ENCODE peak calls at places on chromosomes 13 and 19, in four cellular contexts. P, X, H and I are unnamed samples.
A peak's percentile ranks its signal among the peaks of the same experiment; 100 is the strongest.

GRCh38 chr13:34361528-34361927 is 543.6 kb downstream of the RFC3 start:
- DNase-seq in P (no peak), X (no peak), H (peak; percentile 41), I (no peak)

GRCh38 chr13:60790620-60791019 is 393.6 kb downstream of the TDRD3 start:
- DNase-seq in P (no peak), X (peak; percentile 68), H (no peak), I (no peak)

GRCh38 chr19:54209058-54209747 is 8.5 kb downstream of the RPS9 start:
- DNase-seq in P (no peak), X (no peak), H (no peak), I (no peak)

GRCh38 chr19:41555752-41556151 is 20.2 kb upstream of the CEACAM21 start:
- DNase-seq in P (no peak), X (no peak), H (no peak), I (no peak)

GRCh38 chr19:51460164-51460992 is 2.1 kb upstream of the SIGLEC8 start:
- DNase-seq in P (no peak), X (peak; percentile 32), H (no peak), I (no peak)

GRCh38 chr13:114140131-114140908 is 7.9 kb upstream of the RASA3 start:
- DNase-seq in P (no peak), X (peak; percentile 39), H (no peak), I (no peak)

GRCh38 chr13:33637978-33638743 is 179.8 kb upstream of the RFC3 start:
- DNase-seq in P (no peak), X (no peak), H (no peak), I (no peak)

GRCh38 chr19:49400034-49400433 is 12.0 kb downstream of the KASH5 start:
- DNase-seq in P (no peak), X (no peak), H (no peak), I (no peak)

GRCh38 chr13:41601718-41602445 is 144.5 kb downstream of the RGCC start:
- DNase-seq in P (no peak), X (no peak), H (peak; percentile 86), I (no peak)

GRCh38 chr19:58033741-58034475 is at the start of gene ZSCAN1:
- DNase-seq in P (peak; percentile 19), X (peak; percentile 89), H (no peak), I (peak; percentile 83)

GRCh38 chr13:51781246-51782022 is 22.5 kb downstream of the DHRS12 start:
- DNase-seq in P (no peak), X (no peak), H (no peak), I (no peak)

GRCh38 chr13:76825415-76825814 is 60.8 kb downstream of the KCTD12 start:
- DNase-seq in P (no peak), X (no peak), H (no peak), I (no peak)

GRCh38 chr13:86846501-86846900 is 824.7 kb upstream of the SLITRK5 start:
- DNase-seq in P (no peak), X (no peak), H (no peak), I (no peak)

GRCh38 chr13:24218977-24219376 is 58.5 kb downstream of the SPATA13 start:
- DNase-seq in P (no peak), X (no peak), H (no peak), I (no peak)

GRCh38 chr13:99150575-99151370 is 49.9 kb upstream of the UBAC2 start:
- DNase-seq in P (no peak), X (no peak), H (peak; percentile 22), I (no peak)

GRCh38 chr19:17867087-17867486 is 4.7 kb upstream of the SLC5A5 start:
- DNase-seq in P (no peak), X (no peak), H (no peak), I (no peak)

GRCh38 chr19:14433454-14434156 is 499 bp downstream of the PKN1 start:
- DNase-seq in P (no peak), X (no peak), H (no peak), I (no peak)

GRCh38 chr13:47588676-47589075 is 412.4 kb downstream of the SUCLA2 start:
- DNase-seq in P (no peak), X (no peak), H (no peak), I (no peak)
- TF ChIP-seq CTCF in P (no peak), X (no peak), H (peak; percentile 10), I (no peak)

DNA sequence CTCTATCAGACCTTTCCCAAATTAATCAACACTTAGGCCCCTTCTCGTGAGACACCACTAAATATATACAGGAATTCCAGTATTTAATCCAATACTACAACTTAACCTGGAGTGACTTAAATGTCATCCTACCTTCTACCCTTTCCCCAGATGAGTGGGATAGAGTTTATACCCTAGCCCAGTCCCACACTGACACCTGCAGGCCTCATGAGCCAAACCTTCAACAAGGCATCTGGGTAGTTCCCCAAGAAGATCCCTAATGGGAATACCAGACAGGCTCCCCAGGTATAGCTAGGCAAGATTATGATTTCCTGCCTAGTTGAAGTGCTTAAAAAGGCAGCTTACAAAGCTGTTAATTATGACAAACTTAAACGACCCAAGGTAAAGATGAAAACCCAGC is 15.9 kb downstream of the ZNF83 start:
- DNase-seq in P (no peak), X (no peak), H (no peak), I (no peak)
- TF ChIP-seq CTCF in P (no peak), X (no peak), H (no peak), I (peak; percentile 41)

GRCh38 chr19:47414469-47414868 is 4.9 kb downstream of the MEIS3 start:
- DNase-seq in P (no peak), X (no peak), H (no peak), I (no peak)
- TF ChIP-seq CTCF in P (no peak), X (no peak), H (no peak), I (no peak)

GRCh38 chr13:94419304-94419943 is 60.1 kb downstream of the DCT start:
- DNase-seq in P (no peak), X (no peak), H (no peak), I (no peak)

GRCh38 chr13:94415484-94415883 is 64.0 kb downstream of the DCT start:
- DNase-seq in P (no peak), X (no peak), H (no peak), I (no peak)

GRCh38 chr13:94414141-94414540 is 65.3 kb downstream of the DCT start:
- DNase-seq in P (no peak), X (no peak), H (no peak), I (no peak)

GRCh38 chr13:94417294-94417693 is 62.2 kb downstream of the DCT start:
- DNase-seq in P (no peak), X (no peak), H (no peak), I (no peak)

GRCh38 chr13:94416454-94417080 is 62.9 kb downstream of the DCT start:
- DNase-seq in P (no peak), X (no peak), H (no peak), I (peak; percentile 35)
- TF ChIP-seq CTCF in P (no peak), X (no peak), H (peak; percentile 63), I (peak; percentile 81)

GRCh38 chr19:40084948-40085347 is 5.8 kb downstream of the ZNF780A start:
- DNase-seq in P (no peak), X (no peak), H (no peak), I (no peak)
- TF ChIP-seq CTCF in P (no peak), X (no peak), H (no peak), I (no peak)

DNA sequence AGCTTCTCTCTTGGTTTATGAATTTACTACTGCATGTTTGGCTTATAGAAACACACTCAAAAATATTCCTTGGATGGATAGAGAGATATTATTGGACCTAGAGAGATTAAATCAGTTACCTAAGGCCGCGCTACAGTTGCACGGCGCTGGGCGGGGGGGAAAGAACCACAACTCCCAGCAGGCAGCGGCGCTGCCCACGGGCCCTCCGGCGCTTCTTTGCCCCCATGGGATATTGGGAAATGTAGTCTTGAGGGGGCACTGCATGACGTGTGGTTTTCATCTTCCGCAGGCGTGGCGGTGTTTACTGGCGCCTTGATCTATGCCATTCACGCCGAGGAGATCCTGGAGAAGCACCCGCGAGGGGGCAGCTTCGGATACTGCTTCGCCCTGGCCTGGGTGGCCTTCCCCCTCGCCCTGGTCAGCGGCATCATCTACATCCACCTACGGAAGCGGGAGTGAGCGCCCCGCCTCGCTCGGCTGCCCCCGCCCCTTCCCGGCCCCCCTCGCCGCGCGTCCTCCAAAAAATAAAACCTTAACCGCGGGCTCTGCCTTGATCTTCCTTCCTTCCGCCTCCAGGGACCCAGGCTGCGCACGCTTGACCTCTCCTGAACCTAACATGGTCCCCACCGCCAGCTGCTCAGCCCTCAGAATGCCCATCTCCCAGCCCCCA is 4.8 kb downstream of the EMP3 start:
- DNase-seq in P (peak; percentile 28), X (peak; percentile 89), H (no peak), I (peak; percentile 55)
- TF ChIP-seq CTCF in P (no peak), X (no peak), H (no peak), I (peak; percentile 25)

DNA sequence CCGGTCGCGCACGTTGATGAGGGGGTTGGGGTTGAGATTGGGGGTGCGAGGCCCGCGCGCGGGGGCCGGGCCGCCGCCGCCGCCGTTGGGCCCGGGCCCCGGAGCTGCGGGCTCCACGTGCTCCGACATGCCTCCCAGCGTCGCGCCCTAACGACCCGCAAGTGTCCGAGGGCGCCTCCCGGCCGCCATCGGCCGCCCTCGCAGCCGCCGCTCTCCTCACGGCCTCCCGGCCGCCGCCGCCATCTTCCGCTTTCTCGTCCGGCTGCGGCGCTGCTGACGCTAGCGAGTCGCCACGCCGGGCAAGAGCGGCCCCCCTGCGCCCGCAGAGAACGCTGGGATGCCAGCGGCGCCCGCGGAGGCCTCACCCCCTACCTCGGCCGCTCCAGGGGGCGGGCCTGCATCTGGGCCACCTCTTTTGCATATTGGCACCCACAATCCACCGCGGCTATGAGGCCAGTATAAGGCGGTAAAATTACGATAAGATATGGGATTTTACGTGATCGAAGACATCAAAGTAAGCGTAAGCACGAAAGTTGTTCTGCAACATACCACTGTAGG is at the start of gene TMEM259:
- DNase-seq in P (peak; percentile 98), X (peak; percentile 99), H (peak; percentile 86), I (peak; percentile 95)
- TF ChIP-seq CTCF in P (no peak), X (no peak), H (no peak), I (peak; percentile 7)

GRCh38 chr19:32208060-32208459 is 137.3 kb upstream of the ZNF507 start:
- DNase-seq in P (no peak), X (no peak), H (no peak), I (no peak)

GRCh38 chr19:32202244-32202643 is 143.2 kb upstream of the ZNF507 start:
- DNase-seq in P (no peak), X (no peak), H (no peak), I (no peak)

GRCh38 chr19:32203161-32203560 is 142.2 kb upstream of the ZNF507 start:
- DNase-seq in P (no peak), X (no peak), H (no peak), I (no peak)

GRCh38 chr19:32201661-32202060 is 143.7 kb upstream of the ZNF507 start:
- DNase-seq in P (no peak), X (no peak), H (no peak), I (no peak)

GRCh38 chr19:32206065-32206464 is 139.3 kb upstream of the ZNF507 start:
- DNase-seq in P (no peak), X (no peak), H (no peak), I (no peak)
- TF ChIP-seq CTCF in P (no peak), X (no peak), H (no peak), I (no peak)

GRCh38 chr19:3849092-3849491 is 19.7 kb downstream of the ZFR2 start:
- DNase-seq in P (no peak), X (no peak), H (no peak), I (no peak)
- TF ChIP-seq CTCF in P (no peak), X (no peak), H (peak; percentile 32), I (peak; percentile 60)